ENCODE peak calls at places on chromosomes 13 and 19, in four cellular contexts. H is neuronal stem cell, O is mammary epithelial cell, P is H9. E is an unnamed sample.

GRCh38 chr19:15330801-15331418 is 1.4 kb downstream of the BRD4 start:
- DNase-seq in H (peak), O (peak), P (no peak), E (peak)

GRCh38 chr19:2042485-2043268 is 8.4 kb downstream of the MKNK2 start:
- DNase-seq in H (no peak), O (no peak), P (no peak), E (peak)

GRCh38 chr19:7888145-7888825 is at the start of gene LRRC8E:
- DNase-seq in H (peak), O (peak), P (peak), E (peak)

GRCh38 chr19:56170261-56170660 is 5.5 kb upstream of the GALP start:
- DNase-seq in H (no peak), O (peak), P (no peak), E (no peak)

GRCh38 chr13:59746291-59746962 is 417.3 kb downstream of the DIAPH3 start:
- DNase-seq in H (no peak), O (peak), P (no peak), E (no peak)

GRCh38 chr13:53206455-53206854 is 177.8 kb downstream of the OLFM4 start:
- DNase-seq in H (no peak), O (no peak), P (no peak), E (no peak)

GRCh38 chr13:94674609-94675348 is 37.6 kb downstream of the SOX21 start:
- DNase-seq in H (peak), O (peak), P (peak), E (peak)

GRCh38 chr19:38535212-38535611 is 82.5 kb downstream of the MAP4K1 start:
- DNase-seq in H (no peak), O (no peak), P (no peak), E (no peak)

GRCh38 chr19:54137913-54138776 is 583 bp downstream of the CNOT3 start:
- DNase-seq in H (no peak), O (no peak), P (no peak), E (peak)

GRCh38 chr13:85371254-85371653 is 428.0 kb downstream of the SLITRK6 start:
- DNase-seq in H (no peak), O (no peak), P (no peak), E (no peak)

GRCh38 chr13:27022571-27023311 is 148.9 kb downstream of the USP12 start:
- DNase-seq in H (no peak), O (peak), P (peak), E (no peak)

GRCh38 chr13:24131749-24132148 is 28.8 kb upstream of the SPATA13 start:
- DNase-seq in H (no peak), O (no peak), P (no peak), E (no peak)

GRCh38 chr19:51784109-51784785 is 10.7 kb upstream of the FPR3 start:
- DNase-seq in H (no peak), O (peak), P (no peak), E (no peak)

GRCh38 chr13:24263652-24264051 is 45.7 kb upstream of the C1QTNF9 start:
- DNase-seq in H (no peak), O (no peak), P (no peak), E (no peak)

GRCh38 chr19:4744451-4745170 is 21.0 kb upstream of the DPP9 start:
- DNase-seq in H (no peak), O (peak), P (no peak), E (no peak)

GRCh38 chr19:30790048-30790680 is 418.0 kb downstream of the ZNF536 start:
- DNase-seq in H (no peak), O (no peak), P (no peak), E (no peak)

GRCh38 chr19:49672131-49672919 is 4.7 kb upstream of the PRMT1 start:
- DNase-seq in H (no peak), O (peak), P (peak), E (peak)

GRCh38 chr19:43438291-43439162 is 23.8 kb downstream of the TEX101 start:
- DNase-seq in H (no peak), O (peak), P (no peak), E (no peak)

GRCh38 chr13:103097366-103097928 is 31.2 kb upstream of the SLC10A2 start:
- DNase-seq in H (no peak), O (no peak), P (no peak), E (no peak)

GRCh38 chr13:19818223-19818842 is 35.6 kb upstream of the PSPC1 start:
- DNase-seq in H (peak), O (no peak), P (peak), E (peak)

GRCh38 chr19:11191273-11191755 is 6.0 kb downstream of the KANK2 start:
- DNase-seq in H (no peak), O (peak), P (no peak), E (no peak)

GRCh38 chr13:67075239-67075638 is 154.9 kb downstream of the PCDH9 start:
- DNase-seq in H (no peak), O (peak), P (no peak), E (no peak)

GRCh38 chr13:20125129-20125782 is 35.6 kb downstream of the GJA3 start:
- DNase-seq in H (no peak), O (peak), P (peak), E (no peak)

GRCh38 chr19:29840066-29840950 is 28.5 kb downstream of the CCNE1 start:
- DNase-seq in H (no peak), O (peak), P (no peak), E (no peak)

GRCh38 chr19:16188521-16188920 is 3.3 kb downstream of the FAM32A start:
- DNase-seq in H (no peak), O (no peak), P (no peak), E (no peak)

GRCh38 chr13:36981156-36981743 is 17.9 kb downstream of the ALG5 start:
- DNase-seq in H (no peak), O (peak), P (no peak), E (peak)

GRCh38 chr13:50910483-50910805 is 853 bp downstream of the RNASEH2B start:
- DNase-seq in H (peak), O (no peak), P (peak), E (peak)

GRCh38 chr13:97273341-97273831 is 51.3 kb downstream of the MBNL2 start:
- DNase-seq in H (no peak), O (peak), P (no peak), E (no peak)

GRCh38 chr13:30047154-30047874 is 196.9 kb upstream of the UBL3 start:
- DNase-seq in H (no peak), O (no peak), P (no peak), E (no peak)

GRCh38 chr19:55041627-55042343 is 3.7 kb upstream of the GP6 start:
- DNase-seq in H (no peak), O (no peak), P (no peak), E (no peak)

GRCh38 chr19:6801397-6802086 is 29.0 kb downstream of the VAV1 start:
- DNase-seq in H (no peak), O (no peak), P (peak), E (no peak)

GRCh38 chr13:20773194-20774080 is at the start of gene EEF1AKMT1:
- DNase-seq in H (peak), O (peak), P (peak), E (peak)

GRCh38 chr13:112870737-112871287 is 98.2 kb upstream of the MCF2L start:
- DNase-seq in H (no peak), O (no peak), P (no peak), E (no peak)

GRCh38 chr13:34044660-34045080 is 226.7 kb downstream of the RFC3 start:
- DNase-seq in H (no peak), O (peak), P (no peak), E (no peak)

GRCh38 chr19:10142701-10143375 is 23.1 kb upstream of the EIF3G start:
- DNase-seq in H (no peak), O (no peak), P (no peak), E (no peak)

GRCh38 chr13:21638319-21639282 is 32.3 kb upstream of the FGF9 start:
- DNase-seq in H (peak), O (peak), P (no peak), E (no peak)

GRCh38 chr13:34207334-34207733 is 389.4 kb downstream of the RFC3 start:
- DNase-seq in H (no peak), O (peak), P (no peak), E (no peak)

GRCh38 chr19:45211751-45212381 is 33.3 kb downstream of the BLOC1S3 start:
- DNase-seq in H (no peak), O (no peak), P (no peak), E (no peak)

GRCh38 chr19:37872383-37872782 is 34.0 kb downstream of the WDR87 start:
- DNase-seq in H (no peak), O (no peak), P (no peak), E (no peak)

DNA sequence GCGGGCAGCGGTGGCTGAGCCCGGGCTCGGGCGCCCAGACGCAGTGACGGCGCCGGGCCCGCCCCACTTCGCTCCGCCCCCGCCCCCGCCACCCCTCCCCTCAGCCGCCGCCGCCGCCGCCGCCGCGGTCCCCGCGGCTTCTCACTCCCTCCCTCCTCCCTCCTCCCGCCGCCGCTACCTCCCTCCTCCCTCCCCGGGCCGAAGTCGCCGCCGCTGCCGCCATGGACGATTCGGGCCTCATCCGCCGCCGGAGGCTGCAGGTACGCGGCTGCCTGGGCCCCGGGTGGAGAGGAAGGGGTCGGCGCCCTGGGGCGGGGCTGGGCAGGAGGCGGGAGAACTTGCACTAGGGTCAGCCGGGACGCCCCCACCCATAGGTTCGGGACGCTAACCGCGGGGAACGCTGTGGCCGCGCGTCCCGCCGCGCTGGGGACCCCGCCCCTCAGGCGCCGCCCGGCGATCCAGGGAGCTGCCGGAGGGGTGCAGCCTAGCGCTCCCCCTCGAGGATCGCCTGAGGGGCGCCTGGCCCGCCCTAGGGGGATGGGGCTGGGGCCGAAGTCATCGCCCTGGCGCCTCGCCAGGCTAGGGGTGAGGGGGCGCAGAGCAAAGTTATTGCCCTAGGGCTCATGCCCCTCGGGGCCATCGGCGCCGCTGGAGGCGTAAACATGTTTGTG is 497 bp downstream of the RTBDN start:
- DNase-seq in H (no peak), O (no peak), P (peak), E (peak)
- H2AFZ ChIP-seq in H (peak), O (peak), P (no peak), E (peak)

GRCh38 chr13:42803563-42804212 is 22.3 kb downstream of the FAM216B start:
- DNase-seq in H (no peak), O (no peak), P (no peak), E (no peak)
- H2AFZ ChIP-seq in H (no peak), O (no peak), P (no peak), E (no peak)

GRCh38 chr19:52943134-52943883 is 19.4 kb downstream of the ZNF816 start:
- DNase-seq in H (no peak), O (no peak), P (no peak), E (no peak)
- H2AFZ ChIP-seq in H (peak), O (peak), P (no peak), E (no peak)

GRCh38 chr13:43865892-43866291 is 13.6 kb downstream of the CCDC122 start:
- DNase-seq in H (no peak), O (peak), P (no peak), E (no peak)
- H2AFZ ChIP-seq in H (no peak), O (peak), P (no peak), E (no peak)

GRCh38 chr19:47253970-47254369 is 2.4 kb upstream of the CCDC9 start:
- DNase-seq in H (no peak), O (no peak), P (no peak), E (no peak)
- H2AFZ ChIP-seq in H (no peak), O (no peak), P (no peak), E (no peak)

GRCh38 chr13:68440874-68441273 is 1210.7 kb upstream of the PCDH9 start:
- DNase-seq in H (no peak), O (no peak), P (no peak), E (no peak)

DNA sequence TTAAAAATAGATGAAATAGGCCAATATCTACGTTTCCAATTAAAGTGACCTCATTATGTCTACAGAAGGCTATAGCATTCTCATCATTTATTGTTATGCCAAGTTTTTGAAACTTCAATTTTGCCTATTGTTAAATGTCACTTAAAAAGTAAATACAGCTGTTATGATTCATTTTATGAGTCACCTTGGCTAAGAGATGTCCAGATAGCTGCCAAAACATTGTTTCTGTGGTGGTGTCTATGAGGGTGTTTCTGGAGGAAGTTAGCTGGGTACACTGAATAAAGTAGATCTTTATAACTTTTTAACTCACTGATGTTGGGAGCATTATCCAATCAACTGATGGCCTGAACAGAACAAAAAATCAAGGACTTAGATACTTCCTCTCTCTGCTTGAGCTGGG is 1209.7 kb upstream of the PCDH9 start:
- DNase-seq in H (no peak), O (no peak), P (no peak), E (no peak)
- H2AFZ ChIP-seq in H (no peak), O (no peak), P (no peak), E (no peak)

DNA sequence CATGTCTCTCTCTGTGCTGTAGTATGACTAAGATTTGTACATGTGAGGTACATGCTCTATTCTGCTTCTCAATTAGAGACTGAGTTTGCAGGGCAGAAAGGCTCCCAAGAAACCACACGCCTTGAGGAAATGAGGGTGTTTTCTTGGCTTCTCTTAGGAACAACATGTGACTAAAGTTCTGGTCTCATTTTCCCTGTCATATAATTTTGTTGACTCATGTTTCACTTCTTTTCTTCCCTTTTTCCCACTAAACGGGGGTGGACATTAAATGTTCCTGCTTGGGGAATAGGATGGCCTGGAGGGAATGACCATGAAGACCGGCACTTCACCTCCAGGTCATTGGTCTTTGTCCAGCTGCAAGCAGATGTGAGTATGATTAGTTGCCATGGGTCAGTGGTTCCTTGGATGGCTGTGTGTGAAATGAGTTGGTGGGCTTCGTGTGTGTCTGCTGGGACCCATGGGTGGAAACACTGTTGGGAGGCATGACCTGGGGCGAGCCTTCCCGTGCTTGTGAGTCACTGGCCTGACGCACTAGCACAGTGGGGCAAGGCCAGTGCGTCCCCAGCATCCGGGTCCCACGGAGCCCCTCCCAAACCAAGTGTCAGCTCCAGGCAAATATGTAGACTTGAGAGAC is 56.6 kb downstream of the COL4A1 start:
- DNase-seq in H (no peak), O (peak), P (no peak), E (no peak)
- H2AFZ ChIP-seq in H (no peak), O (no peak), P (no peak), E (no peak)

GRCh38 chr13:105920375-105920774 is 615.1 kb downstream of the EFNB2 start:
- DNase-seq in H (peak), O (peak), P (no peak), E (peak)

GRCh38 chr13:105921711-105922110 is 613.8 kb downstream of the EFNB2 start:
- DNase-seq in H (no peak), O (no peak), P (no peak), E (no peak)

GRCh38 chr13:105914637-105915036 is 620.8 kb downstream of the EFNB2 start:
- DNase-seq in H (no peak), O (peak), P (no peak), E (no peak)

GRCh38 chr13:105915451-105915850 is 620.0 kb downstream of the EFNB2 start:
- DNase-seq in H (no peak), O (no peak), P (no peak), E (no peak)

DNA sequence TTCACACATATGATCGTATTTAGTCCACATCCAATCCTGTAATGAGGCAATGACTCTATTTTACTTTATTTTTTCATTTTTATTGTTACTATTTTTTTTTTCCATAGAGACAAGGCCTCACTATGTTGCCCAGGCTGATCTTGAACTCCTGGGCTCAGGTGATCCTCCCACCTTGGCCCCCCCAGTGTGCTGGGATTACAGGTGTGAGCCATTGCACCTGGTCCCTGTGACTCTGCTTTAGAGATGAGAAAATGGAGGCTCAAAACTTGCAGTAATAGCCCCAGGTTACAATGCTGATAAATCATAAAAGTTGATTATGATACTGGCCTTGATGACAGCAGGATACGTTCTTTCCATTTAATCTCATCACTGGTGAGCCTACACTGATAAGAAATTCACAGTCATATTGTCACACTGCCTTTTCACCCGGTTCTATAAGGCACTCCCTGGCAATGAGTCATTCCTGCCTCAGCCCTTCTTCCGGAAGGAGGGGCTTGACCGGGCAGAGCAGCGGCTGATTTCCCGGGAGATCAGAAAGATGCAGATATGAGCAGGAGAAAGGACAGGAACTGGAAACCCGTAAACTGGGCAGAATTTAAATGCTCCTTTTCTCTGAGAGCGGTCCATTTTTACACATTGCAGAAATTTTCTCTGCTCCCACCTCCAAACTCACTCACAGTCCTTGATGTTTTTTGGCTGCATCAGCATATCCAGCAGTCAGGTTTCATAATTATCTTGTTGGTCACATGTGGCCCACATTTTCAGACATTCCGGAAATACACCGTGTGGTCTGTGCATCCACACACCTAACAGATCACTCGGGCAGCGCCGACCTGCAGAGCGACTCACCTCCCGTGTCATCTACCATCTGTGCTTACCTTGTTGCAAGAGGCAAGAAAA is 616.4 kb downstream of the EFNB2 start:
- DNase-seq in H (no peak), O (peak), P (peak), E (no peak)
- H2AFZ ChIP-seq in H (peak), O (peak), P (no peak), E (no peak)

GRCh38 chr13:73625562-73626339 is 508.5 kb downstream of the KLF12 start:
- DNase-seq in H (no peak), O (no peak), P (no peak), E (no peak)

GRCh38 chr13:73618275-73618865 is 515.8 kb downstream of the KLF12 start:
- DNase-seq in H (no peak), O (no peak), P (no peak), E (no peak)

GRCh38 chr13:73622375-73622774 is 511.8 kb downstream of the KLF12 start:
- DNase-seq in H (no peak), O (no peak), P (no peak), E (no peak)

DNA sequence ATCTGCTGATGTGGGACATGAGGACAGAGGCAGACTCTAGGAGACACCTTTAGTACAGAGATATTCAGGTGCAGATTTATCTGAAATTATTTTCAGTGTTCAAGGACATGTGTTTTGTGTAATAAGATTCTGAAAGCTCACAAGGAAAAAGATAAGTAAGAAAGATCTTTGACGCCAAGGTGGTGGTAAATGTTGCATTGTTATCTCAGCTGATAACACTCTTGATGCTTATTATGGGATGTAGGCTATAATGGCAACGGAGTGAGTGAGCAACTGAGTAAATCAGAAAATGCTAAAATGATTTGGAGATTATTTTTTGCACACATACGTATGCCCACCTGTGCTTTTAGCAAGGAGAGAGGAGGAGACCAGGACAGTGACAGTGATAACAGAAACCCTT is 510.9 kb downstream of the KLF12 start:
- DNase-seq in H (no peak), O (no peak), P (no peak), E (no peak)
- H2AFZ ChIP-seq in H (no peak), O (no peak), P (no peak), E (no peak)

E was measured in neural progenitor cell.